ENCODE peak calls at places on chromosomes 12 and 14, in seven cellular contexts. Q is neural progenitor cell; F is lower lobe of right lung; H is testis; Y is WTC11; U is stomach; A is stimulated activated CD8-positive, alpha-beta memory T cell treated with anti-CD3 and anti-CD28 coated beads, Interleukin-4, amount 100 ng/mL, for 1 hour. O is an unnamed sample.

GRCh38 chr14:55800443-55800842 is 220.4 kb downstream of the KTN1 start:
- DNase-seq in U (no peak), A (no peak), H (no peak), Q (no peak), Y (no peak), F (no peak), O (no peak)

GRCh38 chr12:63915105-63915830 is 70.8 kb downstream of the SRGAP1 start:
- DNase-seq in A (no peak), U (no peak), Y (no peak), H (no peak), Q (no peak), F (no peak), O (no peak)

GRCh38 chr14:70755655-70756054 is 53.7 kb downstream of the MAP3K9 start:
- DNase-seq in H (no peak), A (no peak), F (no peak), Q (no peak), Y (no peak), U (no peak), O (no peak)

GRCh38 chr14:95452176-95452889 is 64.1 kb downstream of the SYNE3 start:
- DNase-seq in A (no peak), U (no peak), Q (peak; percentile 35), H (no peak), F (no peak), Y (peak; percentile 51), O (no peak)

GRCh38 chr12:27607611-27608010 is 83.6 kb downstream of the PPFIBP1 start:
- DNase-seq in U (no peak), H (no peak), A (no peak), Y (no peak), Q (no peak), F (no peak), O (no peak)

GRCh38 chr12:6464531-6464930 is 5.9 kb downstream of the VAMP1 start:
- DNase-seq in Y (no peak), H (no peak), F (no peak), U (no peak), A (no peak), Q (no peak), O (no peak)

GRCh38 chr12:121131941-121132341 is 735 bp upstream of the P2RX7 start:
- DNase-seq in Q (no peak), Y (no peak), H (no peak), U (no peak), A (no peak), F (no peak), O (no peak)

GRCh38 chr12:99135376-99135775 is 490.3 kb downstream of the APAF1 start:
- DNase-seq in Q (no peak), F (no peak), A (no peak), Y (no peak), U (no peak), H (no peak), O (no peak)

GRCh38 chr14:26765768-26766550 is 168.1 kb upstream of the NOVA1 start:
- DNase-seq in F (no peak), H (peak; percentile 18), U (no peak), Q (peak; percentile 30), A (no peak), Y (no peak), O (peak; percentile 12)

GRCh38 chr14:76510255-76510654 is 134.3 kb downstream of the ESRRB start:
- DNase-seq in Q (no peak), U (no peak), F (no peak), H (no peak), Y (no peak), A (no peak), O (no peak)

GRCh38 chr12:7134371-7135166 is 4.4 kb downstream of the CLSTN3 start:
- DNase-seq in Y (no peak), F (no peak), U (no peak), Q (no peak), A (no peak), H (no peak), O (no peak)

GRCh38 chr14:71438684-71439083 is 493.5 kb upstream of the RGS6 start:
- DNase-seq in U (no peak), Y (no peak), F (no peak), A (no peak), H (no peak), Q (no peak), O (no peak)

GRCh38 chr12:122022393-122023338 is 982 bp downstream of the BCL7A start:
- DNase-seq in A (no peak), U (peak; percentile 31), Y (peak; percentile 47), F (no peak), H (no peak), Q (peak; percentile 79), O (no peak)

GRCh38 chr12:96150442-96150841 is 43.7 kb upstream of the ELK3 start:
- DNase-seq in Q (peak; percentile 20), Y (no peak), U (no peak), F (no peak), A (no peak), H (no peak), O (no peak)

GRCh38 chr12:113462117-113462774 is 9.4 kb downstream of the LHX5 start:
- DNase-seq in U (peak; percentile 82), Q (peak; percentile 90), Y (peak; percentile 89), A (peak; percentile 29), F (peak; percentile 87), H (peak; percentile 91), O (peak; percentile 76)

GRCh38 chr14:69013943-69014782 is 35.1 kb upstream of the ACTN1 start:
- DNase-seq in A (no peak), H (peak; percentile 21), F (peak; percentile 95), U (peak; percentile 83), Q (peak; percentile 18), Y (peak; percentile 71), O (peak; percentile 18)

GRCh38 chr12:46455648-46456352 is 83.2 kb upstream of the SLC38A2 start:
- DNase-seq in U (peak; percentile 46), Q (no peak), Y (no peak), F (no peak), A (no peak), H (no peak), O (no peak)

GRCh38 chr14:72366619-72367018 is 434.4 kb downstream of the RGS6 start:
- DNase-seq in H (no peak), Y (no peak), A (no peak), Q (no peak), U (no peak), F (no peak), O (no peak)

GRCh38 chr14:64293976-64294671 is at the start of gene ESR2:
- DNase-seq in Y (peak; percentile 58), A (no peak), U (peak; percentile 31), F (peak; percentile 51), Q (peak; percentile 86), H (peak; percentile 84), O (peak; percentile 29)

GRCh38 chr12:11136075-11136474 is 1.6 kb upstream of the TAS2R30 start:
- DNase-seq in A (no peak), F (no peak), Q (no peak), Y (no peak), U (no peak), H (no peak), O (no peak)

GRCh38 chr12:14710632-14711324 is 14.4 kb upstream of the GUCY2C start:
- DNase-seq in Q (peak; percentile 21), A (no peak), H (no peak), F (no peak), U (no peak), Y (no peak), O (no peak)

GRCh38 chr14:73227812-73228781 is 9.2 kb upstream of the PAPLN start:
- DNase-seq in A (no peak), F (peak; percentile 40), Q (peak; percentile 42), Y (peak; percentile 54), U (no peak), H (peak; percentile 67), O (peak; percentile 47)

GRCh38 chr14:77376380-77376770 is 519 bp downstream of the TMED8 start:
- DNase-seq in Y (peak; percentile 32), A (peak; percentile 4), H (peak; percentile 25), Q (peak; percentile 43), U (peak; percentile 25), F (peak; percentile 52), O (peak; percentile 8)

GRCh38 chr14:58746701-58747100 is 108.9 kb downstream of the DACT1 start:
- DNase-seq in U (no peak), Q (no peak), Y (no peak), A (no peak), F (no peak), H (no peak), O (no peak)

GRCh38 chr12:93169536-93169935 is 208.2 kb upstream of the NUDT4 start:
- DNase-seq in Y (no peak), A (no peak), F (no peak), Q (no peak), H (no peak), U (no peak), O (no peak)

GRCh38 chr12:76568130-76568529 is 8.6 kb upstream of the OSBPL8 start:
- DNase-seq in Q (no peak), H (no peak), F (no peak), A (no peak), Y (no peak), U (no peak), O (no peak)

GRCh38 chr12:64639466-64639865 is 29.2 kb downstream of the RASSF3 start:
- DNase-seq in A (no peak), Q (no peak), F (no peak), H (no peak), U (no peak), Y (no peak), O (no peak)

GRCh38 chr12:49295087-49296001 is at the start of gene PRPH:
- DNase-seq in F (no peak), U (no peak), H (peak; percentile 17), Y (peak; percentile 49), A (no peak), Q (peak; percentile 65), O (no peak)

GRCh38 chr12:118714500-118714899 is 266.8 kb upstream of the SRRM4 start:
- DNase-seq in F (no peak), A (no peak), H (no peak), Y (no peak), Q (no peak), U (no peak), O (no peak)

GRCh38 chr14:102591944-102592772 is at the start of gene RCOR1:
- DNase-seq in U (peak; percentile 98), F (peak; percentile 99), Q (peak; percentile 99), Y (peak; percentile 98), H (peak; percentile 98), A (peak; percentile 88), O (peak; percentile 98)

GRCh38 chr12:94761559-94761958 is 111.2 kb upstream of the TMCC3 start:
- DNase-seq in Y (no peak), Q (no peak), U (no peak), H (no peak), F (no peak), A (no peak), O (no peak)

GRCh38 chr14:101226603-101227425 is 323.3 kb upstream of the RTL1 start:
- DNase-seq in U (no peak), F (no peak), H (peak; percentile 47), A (no peak), Y (no peak), Q (no peak), O (no peak)

GRCh38 chr14:69096766-69097475 is 56.0 kb downstream of the DCAF5 start:
- DNase-seq in U (no peak), H (no peak), F (no peak), Y (no peak), Q (no peak), A (no peak), O (no peak)

GRCh38 chr12:108939594-108939993 is 59.7 kb downstream of the DAO start:
- DNase-seq in Y (no peak), A (no peak), Q (peak; percentile 56), H (no peak), F (no peak), U (no peak), O (peak; percentile 12)

GRCh38 chr14:91078095-91078737 is 17.8 kb upstream of the RPS6KA5 start:
- DNase-seq in H (peak; percentile 39), U (no peak), Q (no peak), A (no peak), Y (no peak), F (no peak), O (no peak)

O was measured in heart right ventricle.